ENCODE peak calls at places on chromosomes 6 and 20, in eight cellular contexts. Q is SK-N-SH, R is H1, S is GM12878, O is transverse colon, M is upper lobe of left lung, E is suprapubic skin, U is sigmoid colon. L is an unnamed sample.

GRCh38 chr6:80338201-80338836 is 231.8 kb downstream of the BCKDHB start:
- DNase-seq in Q (peak), M (peak), R (peak), S (no peak), U (peak), O (peak), E (no peak), L (peak)

GRCh38 chr6:143575440-143575839 is 63.9 kb upstream of the FUCA2 start:
- DNase-seq in U (peak), Q (peak), O (peak), S (peak), R (no peak), E (no peak), M (peak), L (peak)

GRCh38 chr20:21739682-21740081 is 34.2 kb downstream of the PAX1 start:
- DNase-seq in Q (no peak), M (no peak), R (no peak), O (no peak), E (no peak), U (no peak), S (no peak), L (no peak)

GRCh38 chr20:58719971-58720371 is 27.4 kb downstream of the NPEPL1 start:
- DNase-seq in R (peak), M (no peak), U (peak), S (no peak), E (no peak), Q (peak), O (peak), L (peak)

GRCh38 chr6:1686117-1687098 is 76.7 kb downstream of the FOXC1 start:
- DNase-seq in M (peak), S (no peak), E (no peak), U (no peak), R (no peak), Q (peak), O (no peak), L (peak)

GRCh38 chr6:111566873-111567517 is 38.7 kb downstream of the TRAF3IP2 start:
- DNase-seq in U (no peak), R (no peak), O (no peak), Q (peak), S (no peak), M (peak), E (no peak), L (no peak)

GRCh38 chr6:34597605-34598353 is 41.6 kb upstream of the SPDEF start:
- DNase-seq in O (no peak), S (no peak), E (no peak), U (peak), M (no peak), R (no peak), Q (no peak), L (no peak)

GRCh38 chr20:33828912-33829560 is 17.9 kb downstream of the CHMP4B start:
- DNase-seq in O (no peak), M (no peak), S (no peak), U (no peak), R (no peak), Q (no peak), E (no peak), L (no peak)

GRCh38 chr20:47782091-47782490 is 3.2 kb downstream of the SULF2 start:
- DNase-seq in R (no peak), U (no peak), M (no peak), E (no peak), S (no peak), O (no peak), Q (no peak), L (no peak)

GRCh38 chr6:20302702-20303251 is 90.5 kb upstream of the MBOAT1 start:
- DNase-seq in U (no peak), R (no peak), M (no peak), O (no peak), S (no peak), Q (no peak), E (no peak), L (no peak)

GRCh38 chr6:109821494-109821893 is 130.4 kb downstream of the FIG4 start:
- DNase-seq in R (no peak), O (no peak), Q (no peak), S (no peak), U (no peak), M (no peak), E (no peak), L (no peak)

GRCh38 chr6:37018152-37019064 is 13.0 kb downstream of the FGD2 start:
- DNase-seq in U (peak), R (peak), M (peak), S (peak), Q (peak), E (peak), O (peak), L (peak)

GRCh38 chr6:13924949-13925881 is at the start of gene RNF182:
- DNase-seq in S (no peak), U (no peak), O (peak), Q (peak), M (no peak), E (no peak), R (no peak), L (no peak)

GRCh38 chr6:7255918-7256317 is 57.1 kb downstream of the SSR1 start:
- DNase-seq in U (no peak), Q (no peak), S (no peak), O (no peak), R (no peak), M (no peak), E (no peak), L (no peak)

GRCh38 chr6:157755752-157756411 is 67.2 kb upstream of the SNX9 start:
- DNase-seq in S (no peak), E (no peak), M (no peak), Q (no peak), O (no peak), R (no peak), U (no peak), L (peak)

GRCh38 chr6:168190646-168191443 is 111.8 kb upstream of the FRMD1 start:
- DNase-seq in E (peak), Q (no peak), O (no peak), U (peak), S (no peak), R (no peak), M (no peak), L (peak)

GRCh38 chr6:132764370-132764769 is 6.7 kb upstream of the VNN2 start:
- DNase-seq in E (no peak), U (no peak), O (no peak), M (peak), Q (no peak), S (no peak), R (no peak), L (peak)

DNA sequence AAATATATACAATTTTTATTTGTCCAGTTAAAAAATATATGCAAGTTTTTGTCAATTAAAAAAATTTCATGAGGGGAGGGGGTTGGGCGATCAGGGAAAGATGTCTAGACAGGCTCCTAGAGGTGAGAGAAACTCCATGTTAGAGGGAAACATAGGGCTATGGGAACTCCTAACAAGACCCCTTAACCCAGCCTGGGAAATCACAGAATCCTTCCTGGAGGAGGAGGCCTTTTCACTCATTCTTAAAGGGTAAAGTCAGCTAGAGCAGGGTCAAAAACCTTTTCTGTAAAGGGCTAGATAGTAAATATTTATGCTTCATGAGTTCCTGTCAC is 75.9 kb upstream of the PTPN1 start:
- DNase-seq in U (no peak), M (no peak), S (no peak), Q (no peak), E (no peak), R (no peak), O (no peak), L (no peak)
- H3K4me3 ChIP-seq in U (no peak), M (no peak), S (no peak), Q (no peak), E (no peak), R (no peak), O (no peak), L (no peak)

GRCh38 chr6:138692058-138692977 is 81.3 kb upstream of the CCDC28A start:
- DNase-seq in M (peak), E (no peak), S (no peak), U (peak), R (peak), Q (peak), O (peak), L (peak)
- TF ChIP-seq EP300 in M (no peak), E (no peak), S (no peak), U (no peak), R (no peak), Q (no peak), O (no peak), L (no peak)

DNA sequence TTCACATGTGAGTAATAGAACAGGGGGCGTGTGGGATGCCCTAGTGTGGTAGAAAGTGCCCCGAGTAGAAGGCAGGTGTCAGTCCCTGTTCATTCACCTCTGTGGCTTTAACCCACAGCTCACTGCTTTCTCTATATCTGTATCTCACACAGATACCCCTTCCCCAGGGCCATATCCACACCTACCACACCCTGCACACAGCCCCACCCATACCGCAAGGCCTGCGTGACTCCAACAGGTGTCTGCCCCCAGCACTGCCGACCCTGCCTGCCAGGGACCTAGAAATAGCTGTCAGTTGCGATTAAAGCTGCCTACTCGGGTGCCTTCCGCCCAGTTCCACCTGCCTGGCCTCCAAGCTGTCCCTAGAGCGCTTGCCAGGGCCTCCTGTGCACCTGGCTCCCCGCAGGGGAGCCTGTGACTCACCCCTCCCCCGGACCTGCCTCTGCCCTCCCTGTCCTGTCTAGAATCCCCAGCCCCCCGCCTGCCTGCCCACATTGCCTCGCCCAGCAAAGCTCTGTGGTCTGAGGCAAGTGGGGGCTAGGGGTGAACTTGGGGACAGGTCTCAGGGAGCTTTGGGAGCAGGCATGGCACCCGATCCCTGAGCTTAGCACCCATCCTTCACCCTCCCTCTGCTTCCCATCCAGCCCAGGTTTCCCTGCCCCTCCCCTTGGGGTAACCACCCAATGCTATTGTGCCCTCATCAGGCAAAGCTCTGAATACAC is 38.3 kb upstream of the ID1 start:
- DNase-seq in R (peak), O (peak), E (no peak), M (no peak), S (no peak), Q (no peak), U (no peak), L (peak)
- TF ChIP-seq POLR2AphosphoS5 in R (no peak), O (no peak), E (no peak), M (no peak), S (no peak), Q (no peak), U (no peak), L (no peak)

GRCh38 chr6:26299286-26300042 is 65.5 kb upstream of the BTN3A2 start:
- DNase-seq in O (no peak), M (no peak), R (peak), Q (no peak), E (no peak), U (no peak), S (no peak), L (no peak)
- H3K4me3 ChIP-seq in O (no peak), M (no peak), R (peak), Q (no peak), E (no peak), U (no peak), S (no peak), L (no peak)

GRCh38 chr6:87482382-87482781 is 9.6 kb downstream of the SLC35A1 start:
- DNase-seq in M (peak), U (no peak), O (no peak), Q (no peak), E (no peak), R (no peak), S (no peak), L (no peak)

GRCh38 chr6:87481936-87482335 is 9.2 kb downstream of the SLC35A1 start:
- DNase-seq in U (no peak), Q (no peak), S (no peak), E (no peak), M (no peak), R (no peak), O (no peak), L (no peak)

GRCh38 chr6:87487555-87487954 is 14.8 kb downstream of the SLC35A1 start:
- DNase-seq in M (no peak), O (no peak), E (no peak), S (no peak), R (no peak), Q (no peak), U (no peak), L (no peak)

GRCh38 chr6:87484491-87484890 is 11.7 kb downstream of the SLC35A1 start:
- DNase-seq in S (no peak), O (no peak), M (no peak), R (no peak), U (no peak), Q (no peak), E (no peak), L (no peak)

DNA sequence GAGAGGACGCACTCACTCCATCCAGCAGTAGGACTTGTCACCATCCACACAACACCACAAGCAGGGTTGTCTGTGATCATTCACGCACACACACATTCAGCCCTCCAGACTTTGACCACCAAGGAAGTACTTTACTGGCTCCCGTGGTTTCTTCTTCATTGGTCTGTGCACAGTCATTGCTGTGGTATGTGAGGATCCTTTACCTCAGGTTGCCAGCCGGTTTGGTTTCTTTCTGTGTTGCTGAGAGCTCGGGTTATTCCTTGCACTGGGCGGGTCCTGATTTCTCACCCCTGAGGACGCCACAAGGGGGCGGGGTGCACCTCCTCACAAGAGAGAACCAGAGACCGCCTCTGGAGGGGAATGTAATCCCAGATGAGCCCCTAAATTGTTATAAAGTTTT is 11.2 kb downstream of the SLC35A1 start:
- DNase-seq in E (no peak), S (no peak), U (no peak), R (peak), M (no peak), Q (peak), O (no peak), L (no peak)
- TF ChIP-seq EP300 in E (no peak), S (no peak), U (no peak), R (no peak), M (no peak), Q (no peak), O (no peak), L (no peak)

DNA sequence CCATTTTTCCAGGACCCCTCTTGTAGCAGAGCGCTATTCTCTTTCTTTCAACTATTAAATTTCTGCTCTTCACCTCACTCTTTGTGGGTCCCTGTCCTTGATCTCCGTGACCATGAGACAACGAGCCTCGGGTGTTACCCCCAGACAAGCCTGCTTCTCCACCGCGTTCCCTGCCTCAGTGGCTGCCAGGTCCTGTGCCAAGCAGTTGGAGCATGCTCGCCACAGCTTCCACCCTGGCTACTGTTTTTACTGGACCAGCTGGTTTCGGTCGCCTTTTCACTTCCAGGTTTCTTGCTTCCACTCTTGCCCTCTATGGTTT is 5.7 kb downstream of the TP53RK start:
- DNase-seq in M (no peak), E (no peak), Q (no peak), S (no peak), U (no peak), R (no peak), O (no peak), L (no peak)
- TF ChIP-seq POLR2AphosphoS5 in M (no peak), E (no peak), Q (no peak), S (no peak), U (no peak), R (no peak), O (no peak), L (no peak)

GRCh38 chr6:164928366-164929154 is 380.8 kb downstream of the C6orf118 start:
- DNase-seq in S (no peak), E (no peak), O (no peak), Q (peak), R (no peak), U (no peak), M (no peak), L (no peak)
- H3K4me3 ChIP-seq in S (no peak), E (no peak), O (no peak), Q (no peak), R (no peak), U (no peak), M (no peak), L (no peak)

GRCh38 chr20:51322164-51322707 is 220.3 kb downstream of the NFATC2 start:
- DNase-seq in O (no peak), E (no peak), U (no peak), M (no peak), S (no peak), R (no peak), Q (no peak), L (no peak)

GRCh38 chr20:51327251-51327841 is 215.2 kb downstream of the NFATC2 start:
- DNase-seq in O (no peak), M (no peak), R (no peak), Q (no peak), U (no peak), S (no peak), E (no peak), L (no peak)

GRCh38 chr20:51329845-51330244 is 212.7 kb downstream of the NFATC2 start:
- DNase-seq in O (no peak), S (no peak), E (no peak), U (no peak), M (no peak), R (no peak), Q (no peak), L (no peak)

GRCh38 chr20:51321343-51322163 is 221.0 kb downstream of the NFATC2 start:
- DNase-seq in U (no peak), Q (no peak), R (no peak), S (no peak), O (no peak), M (no peak), E (no peak), L (no peak)

DNA sequence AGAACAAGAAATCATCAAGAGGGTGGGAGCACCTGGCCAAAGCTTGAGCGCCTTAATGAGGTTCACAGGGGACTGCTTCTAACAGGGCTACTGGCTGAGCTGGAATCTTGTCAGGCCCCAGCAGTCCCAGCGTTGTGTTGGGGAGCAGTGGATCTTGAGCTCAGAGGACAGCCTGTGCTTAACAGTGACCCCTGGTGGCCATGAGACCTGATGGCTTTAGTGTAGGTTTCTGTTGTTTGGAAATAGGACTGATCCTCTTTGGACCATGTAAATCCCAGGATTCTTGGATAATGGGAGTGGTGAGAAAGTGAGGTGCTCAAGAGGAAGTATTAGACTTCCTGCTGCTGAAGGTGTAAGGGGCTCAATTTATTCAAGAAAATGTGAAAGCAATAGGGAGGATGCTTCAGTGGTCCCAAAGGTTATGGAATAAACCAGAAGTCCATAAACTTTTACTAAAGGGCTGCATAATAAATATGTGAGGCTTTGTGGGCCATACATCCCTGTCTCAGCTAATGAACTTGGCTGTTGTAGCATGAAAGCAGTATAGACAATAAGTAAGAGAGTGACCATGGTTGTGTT is 216.2 kb downstream of the NFATC2 start:
- DNase-seq in E (no peak), R (peak), U (no peak), M (peak), S (no peak), Q (peak), O (peak), L (peak)
- TF ChIP-seq EP300 in E (no peak), R (no peak), U (no peak), M (no peak), S (no peak), Q (no peak), O (no peak), L (no peak)

GRCh38 chr6:91715171-91715805 is 1128.4 kb upstream of the MAP3K7 start:
- DNase-seq in R (no peak), Q (no peak), U (no peak), M (no peak), S (no peak), E (no peak), O (no peak), L (no peak)

GRCh38 chr6:91708534-91708933 is 1121.7 kb upstream of the MAP3K7 start:
- DNase-seq in O (no peak), U (no peak), Q (no peak), M (no peak), R (no peak), E (no peak), S (no peak), L (no peak)

GRCh38 chr6:91713911-91714310 is 1127.0 kb upstream of the MAP3K7 start:
- DNase-seq in M (no peak), Q (no peak), R (no peak), U (no peak), S (no peak), O (no peak), E (no peak), L (no peak)

GRCh38 chr6:91710356-91710755 is 1123.5 kb upstream of the MAP3K7 start:
- DNase-seq in O (no peak), E (no peak), Q (peak), R (no peak), M (no peak), U (no peak), S (no peak), L (no peak)

DNA sequence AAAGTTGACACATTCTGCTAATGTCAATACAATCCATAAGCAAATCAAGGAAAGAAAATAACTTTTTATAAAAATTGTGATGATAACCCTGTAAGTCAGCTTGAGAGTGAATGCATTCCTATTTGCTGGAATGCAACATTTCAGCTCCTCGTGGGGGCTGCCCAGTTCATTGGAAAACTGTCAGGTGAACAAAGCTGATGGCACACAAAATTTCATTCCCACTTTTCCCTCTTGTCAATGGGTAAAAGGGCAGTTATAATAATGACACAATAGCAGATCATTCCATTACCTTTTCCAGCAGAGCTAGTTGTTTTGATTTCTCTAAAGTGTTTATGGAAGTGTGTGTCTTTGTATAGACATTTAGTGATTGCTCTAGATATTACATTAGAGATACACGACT is 1124.6 kb upstream of the MAP3K7 start:
- DNase-seq in R (no peak), Q (no peak), U (no peak), S (no peak), M (no peak), O (no peak), E (no peak), L (no peak)
- TF ChIP-seq POLR2AphosphoS5 in R (no peak), Q (no peak), U (no peak), S (no peak), M (no peak), O (no peak), E (no peak), L (no peak)

GRCh38 chr20:39789411-39789810 is 827.3 kb downstream of the DHX35 start:
- DNase-seq in R (no peak), M (no peak), S (no peak), O (no peak), E (no peak), Q (no peak), U (no peak), L (no peak)
- H3K4me3 ChIP-seq in R (no peak), M (no peak), S (no peak), O (no peak), E (no peak), Q (no peak), U (no peak), L (no peak)